ENCODE peak calls at places on chromosome 1, in eight cellular contexts. E is small intestine, W is pancreas, V is NT2/D1, A is IMR-90, D is body of pancreas, U is Panc1, X is aorta. L is an unnamed sample. For H3K27me3, the result is how much of the 10 kb centered on the place peaks cover.

GRCh38 chr1:204873714-204874113 is 3.1 kb downstream of the NFASC start:
- DNase-seq in E (no peak), W (no peak), V (no peak), A (no peak), D (no peak), U (no peak), X (no peak), L (no peak)

GRCh38 chr1:94862718-94863117 is 42.6 kb downstream of the SLC44A3 start:
- DNase-seq in E (no peak), W (no peak), V (no peak), A (no peak), D (no peak), U (no peak), X (no peak), L (no peak)

GRCh38 chr1:224067621-224068457 is 46.1 kb upstream of the FBXO28 start:
- DNase-seq in E (no peak), W (no peak), V (no peak), A (peak), D (no peak), U (peak), X (no peak), L (no peak)

GRCh38 chr1:203665986-203666385 is 39.4 kb downstream of the ATP2B4 start:
- DNase-seq in E (no peak), W (no peak), V (no peak), A (peak), D (no peak), U (no peak), X (no peak), L (no peak)

GRCh38 chr1:19203440-19203839 is 6.6 kb downstream of the UBR4 start:
- DNase-seq in E (peak), W (peak), V (no peak), A (peak), D (peak), U (peak), X (no peak), L (no peak)

GRCh38 chr1:212221801-212222200 is 63.4 kb upstream of the PPP2R5A start:
- DNase-seq in E (no peak), W (no peak), V (no peak), A (peak), D (no peak), U (no peak), X (no peak), L (no peak)

GRCh38 chr1:172883387-172883791 is 167.4 kb downstream of the TNFSF18 start:
- DNase-seq in E (no peak), W (no peak), V (no peak), A (no peak), D (no peak), U (no peak), X (no peak), L (no peak)

GRCh38 chr1:26887125-26887524 is 3.0 kb downstream of the GPN2 start:
- DNase-seq in E (peak), W (no peak), V (no peak), A (peak), D (peak), U (no peak), X (no peak), L (peak)

GRCh38 chr1:209454340-209455014 is 129.0 kb upstream of the CAMK1G start:
- DNase-seq in E (no peak), W (no peak), V (no peak), A (no peak), D (no peak), U (no peak), X (no peak), L (no peak)

GRCh38 chr1:43867946-43868740 is 65.5 kb upstream of the ARTN start:
- DNase-seq in E (peak), W (no peak), V (no peak), A (peak), D (no peak), U (no peak), X (no peak), L (no peak)

GRCh38 chr1:58901008-58901407 is 117.2 kb upstream of the JUN start:
- DNase-seq in E (no peak), W (no peak), V (no peak), A (peak), D (peak), U (no peak), X (no peak), L (no peak)

GRCh38 chr1:41353744-41354143 is 7.5 kb upstream of the FOXO6 start:
- DNase-seq in E (no peak), W (no peak), V (no peak), A (no peak), D (no peak), U (no peak), X (peak), L (no peak)

GRCh38 chr1:99763956-99764355 is 2.5 kb downstream of the FRRS1 start:
- DNase-seq in E (no peak), W (no peak), V (no peak), A (peak), D (no peak), U (no peak), X (no peak), L (no peak)

GRCh38 chr1:153506831-153507413 is 28.9 kb downstream of the S100A6 start:
- DNase-seq in E (peak), W (peak), V (no peak), A (peak), D (peak), U (no peak), X (peak), L (no peak)

GRCh38 chr1:204643503-204643902 is 42.0 kb downstream of the LRRN2 start:
- DNase-seq in E (no peak), W (no peak), V (no peak), A (no peak), D (no peak), U (no peak), X (no peak), L (no peak)

GRCh38 chr1:100699744-100700143 is 19.8 kb upstream of the VCAM1 start:
- DNase-seq in E (no peak), W (no peak), V (no peak), A (peak), D (no peak), U (no peak), X (no peak), L (no peak)

GRCh38 chr1:45304311-45305081 is 22.2 kb upstream of the HPDL start:
- DNase-seq in E (peak), W (peak), V (no peak), A (peak), D (peak), U (no peak), X (peak), L (peak)

GRCh38 chr1:79657916-79658662 is 651.6 kb upstream of the ADGRL4 start:
- DNase-seq in E (no peak), W (no peak), V (no peak), A (peak), D (no peak), U (no peak), X (no peak), L (no peak)

GRCh38 chr1:15139654-15140350 is 13.7 kb upstream of the TMEM51 start:
- DNase-seq in E (peak), W (peak), V (no peak), A (peak), D (peak), U (no peak), X (no peak), L (no peak)

GRCh38 chr1:67013573-67013972 is 40.4 kb downstream of the SLC35D1 start:
- DNase-seq in E (no peak), W (no peak), V (no peak), A (peak), D (no peak), U (no peak), X (no peak), L (no peak)

GRCh38 chr1:60419023-60419422 is 345.5 kb upstream of the C1orf87 start:
- DNase-seq in E (no peak), W (no peak), V (no peak), A (no peak), D (no peak), U (no peak), X (no peak), L (no peak)

GRCh38 chr1:240169188-240169587 is 77.5 kb downstream of the FMN2 start:
- DNase-seq in E (no peak), W (no peak), V (no peak), A (peak), D (no peak), U (no peak), X (no peak), L (no peak)

GRCh38 chr1:9145021-9145668 is 16.2 kb upstream of the GPR157 start:
- DNase-seq in E (no peak), W (no peak), V (no peak), A (peak), D (no peak), U (no peak), X (peak), L (no peak)

GRCh38 chr1:181117648-181118449 is 29.3 kb downstream of the IER5 start:
- DNase-seq in E (peak), W (no peak), V (no peak), A (peak), D (no peak), U (no peak), X (no peak), L (no peak)

GRCh38 chr1:24392982-24393645 is 20.5 kb downstream of the STPG1 start:
- DNase-seq in E (no peak), W (no peak), V (no peak), A (no peak), D (no peak), U (no peak), X (no peak), L (no peak)

GRCh38 chr1:24393892-24394291 is 19.7 kb downstream of the STPG1 start:
- DNase-seq in E (no peak), W (no peak), V (no peak), A (peak), D (no peak), U (no peak), X (no peak), L (no peak)

GRCh38 chr1:24392604-24392946 is 21.0 kb downstream of the STPG1 start:
- DNase-seq in E (no peak), W (no peak), V (no peak), A (no peak), D (no peak), U (no peak), X (no peak), L (no peak)

GRCh38 chr1:24390924-24391782 is 22.4 kb downstream of the STPG1 start:
- DNase-seq in E (peak), W (peak), V (peak), A (peak), D (peak), U (peak), X (peak), L (peak)

DNA sequence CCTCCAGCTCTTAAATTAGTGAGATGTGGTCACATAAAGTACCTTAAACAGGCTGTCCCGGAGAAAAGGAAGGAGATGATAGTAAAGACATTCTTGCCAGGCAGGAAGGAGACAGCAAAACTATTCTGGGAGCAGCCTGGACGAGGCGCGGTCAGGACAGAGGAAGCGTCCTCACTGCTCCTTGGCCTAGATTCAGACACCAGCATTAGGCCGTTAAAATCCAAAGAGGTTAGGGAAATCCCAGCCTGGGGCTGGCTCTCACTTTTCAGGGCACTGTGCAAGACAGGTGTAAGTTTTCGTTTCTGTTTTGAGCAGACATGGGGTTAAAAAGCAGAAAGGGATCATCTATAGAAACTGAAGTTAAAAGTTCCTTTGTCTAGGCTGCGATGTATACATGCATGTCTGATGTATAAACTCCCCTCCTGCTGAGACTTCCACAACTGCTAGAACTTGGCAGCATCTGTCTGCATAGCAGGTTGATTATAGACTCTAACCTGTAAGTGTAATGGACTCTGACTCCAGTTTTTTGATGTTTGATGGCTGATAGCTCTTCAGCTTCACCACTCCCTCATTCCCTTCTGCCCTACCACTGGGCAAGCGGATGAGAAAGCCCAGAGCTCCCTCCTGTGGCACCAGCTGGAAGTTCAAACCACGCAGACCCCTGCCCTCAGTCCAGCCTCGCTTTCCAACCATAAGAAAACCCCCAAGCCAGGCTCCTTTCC is 21.5 kb downstream of the STPG1 start:
- DNase-seq in E (peak), W (peak), V (peak), A (peak), D (peak), U (no peak), X (no peak), L (peak)
- H3K4me3 ChIP-seq in E (no peak), W (no peak), V (no peak), A (no peak), D (no peak), U (no peak), X (no peak), L (no peak)

DNA sequence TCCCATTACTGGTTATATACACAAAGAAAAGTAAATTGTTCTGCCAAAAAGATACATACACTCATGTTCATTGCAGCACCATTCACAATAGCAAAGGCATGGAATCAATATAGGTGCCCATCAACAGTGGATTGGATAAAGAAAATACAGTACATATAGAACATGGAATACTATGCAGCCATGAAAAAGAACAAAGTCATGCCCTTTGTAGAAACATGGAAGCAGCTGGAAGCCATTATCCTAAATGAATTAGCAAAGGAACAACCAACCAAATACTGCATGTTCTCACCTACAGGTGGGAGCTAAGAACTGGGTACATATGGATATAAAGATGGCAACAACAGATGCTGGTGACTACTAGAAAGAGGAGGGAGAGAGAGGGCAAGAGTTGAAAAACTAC is 132.6 kb downstream of the PLD5 start:
- DNase-seq in E (no peak), W (no peak), V (no peak), A (no peak), D (no peak), U (no peak), X (no peak), L (no peak)
- H3K27me3 ChIP-seq in E (under half), W (under half), V (under half), A (under half), D (under half), U (under half), X (under half), L (under half)

GRCh38 chr1:184315254-184315653 is 71.6 kb upstream of the C1orf21 start:
- DNase-seq in E (no peak), W (no peak), V (no peak), A (peak), D (no peak), U (no peak), X (no peak), L (no peak)
- H3K4me3 ChIP-seq in E (no peak), W (no peak), V (no peak), A (no peak), D (no peak), U (no peak), X (no peak), L (no peak)

GRCh38 chr1:32928285-32928684 is 27.1 kb upstream of the TMEM54 start:
- DNase-seq in E (no peak), W (no peak), V (no peak), A (no peak), D (no peak), U (no peak), X (no peak), L (no peak)

GRCh38 chr1:32924881-32925344 is 23.7 kb upstream of the TMEM54 start:
- DNase-seq in E (peak), W (no peak), V (no peak), A (no peak), D (no peak), U (no peak), X (no peak), L (peak)

GRCh38 chr1:32925360-32926142 is 24.4 kb upstream of the TMEM54 start:
- DNase-seq in E (no peak), W (no peak), V (peak), A (no peak), D (peak), U (no peak), X (no peak), L (no peak)

GRCh38 chr1:32926562-32926961 is 25.4 kb upstream of the TMEM54 start:
- DNase-seq in E (peak), W (no peak), V (no peak), A (no peak), D (no peak), U (no peak), X (no peak), L (no peak)

DNA sequence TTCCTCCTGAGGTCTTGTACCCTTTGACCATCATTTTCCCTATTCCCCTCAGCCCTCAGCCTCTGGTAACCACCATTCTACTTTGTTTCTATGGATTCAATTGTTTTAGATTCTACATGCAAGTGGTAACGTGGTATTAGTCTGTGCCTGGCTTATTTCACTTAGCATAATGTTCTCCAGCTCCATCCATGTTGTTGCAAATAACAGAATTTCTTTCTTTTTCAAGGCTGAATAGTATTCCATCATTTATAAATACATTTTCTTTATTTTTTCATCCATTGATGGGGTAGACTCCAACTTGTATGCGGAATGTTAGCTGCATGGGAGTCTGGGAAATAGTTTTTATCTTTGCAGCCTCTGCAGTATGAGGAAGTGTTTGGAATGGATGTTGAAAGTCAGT is 26.3 kb upstream of the TMEM54 start:
- DNase-seq in E (no peak), W (no peak), V (no peak), A (no peak), D (no peak), U (no peak), X (no peak), L (no peak)
- H3K27me3 ChIP-seq in E (under half), W (under half), V (half or more), A (under half), D (under half), U (under half), X (under half), L (under half)

L was measured in HAP-1.